ENCODE peak calls at places on chromosome 13, in eight cellular contexts. E is body of pancreas; R is adrenal gland; Y is CD4-positive, CD25-positive, alpha-beta regulatory T cell; N is PC-3; L is transverse colon; I is neuronal stem cell; M is adipocyte. U is an unnamed sample. For H3K4me1, the result is how much of the 10 kb centered on the place peaks cover.

GRCh38 chr13:51283361-51283760 is 56.1 kb upstream of the SERPINE3 start:
- DNase-seq in R (no peak), E (no peak), Y (no peak), I (no peak), L (no peak), M (no peak), N (peak), U (no peak)

GRCh38 chr13:36601186-36601585 is 72.6 kb upstream of the SERTM1 start:
- DNase-seq in Y (no peak), E (no peak), M (no peak), R (no peak), L (no peak), N (no peak), I (no peak), U (no peak)

GRCh38 chr13:75473472-75473871 is 8.5 kb downstream of the TBC1D4 start:
- DNase-seq in N (no peak), E (no peak), L (no peak), Y (no peak), M (no peak), R (no peak), I (no peak), U (no peak)

GRCh38 chr13:32415019-32415418 is 12.9 kb downstream of the N4BP2L1 start:
- DNase-seq in I (no peak), R (no peak), L (peak), Y (no peak), E (peak), M (peak), N (peak), U (no peak)

GRCh38 chr13:38265135-38265497 is 84.5 kb upstream of the UFM1 start:
- DNase-seq in M (no peak), I (no peak), Y (no peak), L (no peak), E (no peak), R (no peak), N (no peak), U (no peak)

GRCh38 chr13:32446778-32447465 is 19.0 kb upstream of the N4BP2L1 start:
- DNase-seq in N (no peak), R (no peak), I (no peak), E (no peak), M (no peak), Y (no peak), L (no peak), U (no peak)

GRCh38 chr13:23915308-23915707 is 18.0 kb upstream of the C1QTNF9B start:
- DNase-seq in M (no peak), N (peak), E (no peak), L (no peak), Y (no peak), I (no peak), R (no peak), U (no peak)

GRCh38 chr13:98033277-98034247 is 80.1 kb downstream of the IPO5 start:
- DNase-seq in Y (no peak), L (no peak), M (peak), I (peak), N (peak), E (peak), R (peak), U (peak)

GRCh38 chr13:66659291-66660012 is 570.7 kb downstream of the PCDH9 start:
- DNase-seq in L (no peak), N (no peak), I (no peak), Y (no peak), M (peak), E (no peak), R (no peak), U (no peak)

GRCh38 chr13:26307701-26308100 is 53.8 kb downstream of the CDK8 start:
- DNase-seq in L (no peak), I (no peak), M (no peak), R (no peak), E (no peak), Y (no peak), N (no peak), U (no peak)

GRCh38 chr13:78806457-78806856 is 147.5 kb upstream of the OBI1 start:
- DNase-seq in N (peak), R (no peak), M (no peak), Y (no peak), L (no peak), E (no peak), I (no peak), U (no peak)

GRCh38 chr13:25286308-25286968 is 850 bp downstream of the MTMR6 start:
- DNase-seq in L (peak), R (peak), I (peak), E (peak), M (peak), Y (peak), N (peak), U (no peak)

GRCh38 chr13:48892311-48892710 is 83.4 kb upstream of the FNDC3A start:
- DNase-seq in E (no peak), R (no peak), L (no peak), M (peak), I (no peak), Y (no peak), N (peak), U (no peak)

GRCh38 chr13:43567608-43568007 is 219.2 kb downstream of the ENOX1 start:
- DNase-seq in E (no peak), R (no peak), L (no peak), Y (no peak), M (peak), N (peak), I (no peak), U (no peak)

GRCh38 chr13:21139374-21139773 is 37.0 kb downstream of the SKA3 start:
- DNase-seq in R (no peak), M (no peak), Y (no peak), E (peak), L (peak), N (no peak), I (no peak), U (no peak)

GRCh38 chr13:97125051-97125809 is 96.9 kb upstream of the MBNL2 start:
- DNase-seq in R (no peak), M (peak), L (no peak), Y (no peak), E (peak), N (peak), I (no peak), U (peak)

GRCh38 chr13:23427342-23428182 is 5.9 kb downstream of the SACS start:
- DNase-seq in E (peak), N (peak), R (no peak), M (peak), L (peak), I (no peak), Y (no peak), U (no peak)

GRCh38 chr13:94239135-94239534 is 240.3 kb downstream of the DCT start:
- DNase-seq in M (peak), Y (no peak), E (no peak), I (no peak), R (no peak), N (peak), L (no peak), U (no peak)

GRCh38 chr13:35818577-35819165 is 312.5 kb downstream of the DCLK1 start:
- DNase-seq in N (peak), E (no peak), Y (no peak), R (no peak), M (peak), L (no peak), I (peak), U (no peak)

GRCh38 chr13:106376411-106377112 is 158.9 kb downstream of the EFNB2 start:
- DNase-seq in L (no peak), N (peak), E (peak), I (no peak), R (no peak), M (peak), Y (no peak), U (no peak)

GRCh38 chr13:96947343-96947910 is 46.8 kb downstream of the OXGR1 start:
- DNase-seq in Y (no peak), L (no peak), M (no peak), R (no peak), N (no peak), I (no peak), E (no peak), U (no peak)

GRCh38 chr13:51764184-51765141 is 39.5 kb downstream of the DHRS12 start:
- DNase-seq in N (peak), E (peak), M (peak), L (peak), Y (peak), I (no peak), R (no peak), U (peak)

GRCh38 chr13:32824671-32825070 is 191.6 kb upstream of the KL start:
- DNase-seq in R (no peak), I (peak), L (no peak), N (peak), E (no peak), M (peak), Y (no peak), U (no peak)

GRCh38 chr13:50318887-50319286 is 303.6 kb downstream of the KCNRG start:
- DNase-seq in Y (no peak), M (no peak), R (no peak), N (no peak), L (no peak), E (no peak), I (no peak), U (no peak)

GRCh38 chr13:88288326-88288725 is 617.2 kb downstream of the SLITRK5 start:
- DNase-seq in R (no peak), E (no peak), I (no peak), M (no peak), Y (no peak), L (no peak), N (no peak), U (no peak)

GRCh38 chr13:36920612-36921185 is 661 bp upstream of the SMAD9 start:
- DNase-seq in M (peak), Y (no peak), R (no peak), L (no peak), N (no peak), E (no peak), I (no peak), U (no peak)

GRCh38 chr13:112616586-112617381 is 28.8 kb upstream of the TUBGCP3 start:
- DNase-seq in I (no peak), R (no peak), N (peak), M (peak), Y (no peak), E (peak), L (no peak), U (no peak)

GRCh38 chr13:44768775-44769578 is 192.8 kb upstream of the TSC22D1 start:
- DNase-seq in I (no peak), R (no peak), M (peak), Y (no peak), L (no peak), N (peak), E (peak), U (no peak)

GRCh38 chr13:51674276-51674675 is 90.0 kb downstream of the WDFY2 start:
- DNase-seq in R (no peak), L (peak), Y (no peak), E (peak), I (no peak), N (peak), M (no peak), U (no peak)

GRCh38 chr13:45299194-45299593 is 41.8 kb downstream of the TPT1 start:
- DNase-seq in I (no peak), N (peak), E (no peak), Y (no peak), L (no peak), M (no peak), R (no peak), U (no peak)

GRCh38 chr13:99909836-99910619 is 61.5 kb downstream of the ZIC5 start:
- DNase-seq in R (no peak), I (no peak), M (no peak), L (no peak), N (no peak), Y (no peak), E (peak), U (no peak)

GRCh38 chr13:91139232-91139631 is 208.3 kb upstream of the MIR17HG start:
- DNase-seq in L (no peak), R (no peak), I (no peak), Y (no peak), M (no peak), E (no peak), N (no peak), U (no peak)
- H3K4me1 ChIP-seq in L (under half), R (under half), I (under half), Y (under half), M (under half), E (under half), N (under half), U (under half)

GRCh38 chr13:111219950-111220349 is 100.5 kb upstream of the TEX29 start:
- DNase-seq in E (no peak), I (no peak), L (no peak), R (no peak), M (no peak), N (no peak), Y (no peak), U (no peak)
- H3K4me1 ChIP-seq in E (under half), I (under half), L (under half), R (under half), M (under half), N (under half), Y (under half), U (under half)

GRCh38 chr13:84737671-84738070 is 855.4 kb upstream of the SLITRK1 start:
- DNase-seq in N (no peak), R (no peak), E (no peak), Y (no peak), L (no peak), M (no peak), I (no peak), U (no peak)
- H3K4me1 ChIP-seq in N (under half), R (under half), E (under half), Y (under half), L (under half), M (under half), I (under half), U (under half)

GRCh38 chr13:113629814-113630213 is 28.2 kb downstream of the ATP4B start:
- DNase-seq in L (no peak), N (no peak), R (no peak), E (no peak), M (no peak), Y (no peak), I (no peak), U (no peak)

GRCh38 chr13:113632706-113633484 is 25.1 kb downstream of the ATP4B start:
- DNase-seq in E (no peak), I (no peak), R (no peak), N (no peak), L (no peak), Y (no peak), M (no peak), U (no peak)

GRCh38 chr13:113631341-113632095 is 26.5 kb downstream of the ATP4B start:
- DNase-seq in M (no peak), L (no peak), I (no peak), E (no peak), Y (no peak), R (no peak), N (no peak), U (no peak)

GRCh38 chr13:113630296-113630695 is 27.7 kb downstream of the ATP4B start:
- DNase-seq in L (no peak), R (no peak), N (no peak), I (no peak), Y (no peak), E (no peak), M (no peak), U (no peak)

GRCh38 chr13:113630804-113631203 is 27.2 kb downstream of the ATP4B start:
- DNase-seq in I (no peak), R (no peak), L (no peak), E (no peak), Y (no peak), M (no peak), N (no peak), U (no peak)
- H3K4me1 ChIP-seq in I (under half), R (under half), L (under half), E (under half), Y (under half), M (under half), N (under half), U (under half)

DNA sequence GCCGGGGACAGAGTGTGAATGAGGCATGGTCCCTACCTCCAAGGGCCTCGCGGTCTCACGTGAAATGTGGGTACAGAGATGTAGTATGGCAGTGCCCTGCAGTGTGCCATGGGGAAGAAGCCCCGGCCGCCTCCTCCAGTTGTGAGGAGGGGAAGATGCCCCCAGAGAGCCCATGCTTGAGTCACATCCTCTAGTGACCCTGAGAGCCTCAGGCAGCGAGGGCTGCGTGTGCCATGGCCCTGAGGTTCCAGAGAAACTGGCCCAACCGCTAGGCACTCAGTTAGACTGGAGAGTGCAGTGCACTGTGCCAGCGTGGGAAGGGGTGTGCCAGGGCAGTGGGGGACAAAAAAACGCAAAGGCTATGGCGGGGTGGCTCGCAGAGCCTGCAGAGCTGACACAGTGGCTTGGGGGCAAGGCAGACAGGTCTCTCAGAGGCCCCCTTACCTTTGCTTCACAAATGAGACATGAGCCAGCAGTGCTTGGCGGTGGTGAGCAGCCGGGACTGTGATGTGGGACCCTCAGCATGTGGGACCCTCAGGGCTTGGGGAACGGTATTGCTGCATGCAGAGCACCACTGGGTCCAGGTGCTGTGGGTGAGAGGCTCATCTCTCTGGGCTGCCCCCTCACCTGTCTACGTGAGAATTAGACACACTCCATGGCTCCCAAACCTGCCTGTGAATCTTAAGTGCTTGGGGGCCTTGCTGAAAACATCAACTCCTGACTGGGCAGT is 106.4 kb downstream of the COL4A2 start:
- DNase-seq in N (no peak), M (no peak), L (no peak), Y (no peak), R (no peak), I (no peak), E (no peak), U (no peak)
- H3K4me1 ChIP-seq in N (under half), M (half or more), L (under half), Y (under half), R (under half), I (under half), E (under half), U (under half)

DNA sequence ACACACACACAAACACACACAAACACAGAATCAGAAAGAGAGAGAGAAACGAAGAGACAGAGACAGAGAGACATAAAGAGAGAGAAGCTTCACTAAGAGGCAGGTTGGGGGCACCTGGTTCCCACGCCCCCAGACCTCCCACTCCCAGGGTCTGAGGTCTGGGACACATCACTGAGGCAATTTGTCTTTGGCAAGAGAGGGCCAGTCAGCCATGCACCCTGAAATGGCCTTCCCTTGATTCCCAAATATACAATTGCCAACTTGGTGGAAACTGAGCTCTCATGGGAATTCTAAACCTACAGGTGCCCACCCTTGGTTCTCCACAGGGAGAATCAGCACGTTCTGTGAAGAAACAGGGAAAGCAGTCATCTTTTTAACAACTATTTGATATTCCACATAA is 79.5 kb downstream of the COL4A1 start:
- DNase-seq in N (no peak), I (no peak), Y (no peak), L (no peak), E (no peak), R (no peak), M (no peak), U (no peak)
- H3K4me1 ChIP-seq in N (under half), I (under half), Y (under half), L (under half), E (under half), R (under half), M (under half), U (under half)